ENCODE peak calls at places on chromosomes 6 and 20, in four cellular contexts. D is upper lobe of right lung; O is GM12865; G is activated effector memory CD4-positive, alpha-beta T cell treated with Interleukin-2 at 50 U/mL for 16 hours. J is an unnamed sample.

GRCh38 chr6:83592770-83593394 is 80.5 kb downstream of the PRSS35 start:
- DNase-seq in D (no peak), O (peak; percentile 74), G (no peak), J (no peak)

GRCh38 chr6:45930419-45931059 is 85.1 kb downstream of the CLIC5 start:
- DNase-seq in D (peak; percentile 74), O (peak; percentile 57), G (peak; percentile 39), J (peak; percentile 29)

GRCh38 chr6:117446851-117447250 is 21.1 kb upstream of the ROS1 start:
- DNase-seq in D (no peak), O (no peak), G (no peak), J (no peak)

GRCh38 chr6:138372711-138373463 is 4.8 kb upstream of the SMIM28 start:
- DNase-seq in D (no peak), O (no peak), G (no peak), J (no peak)

GRCh38 chr6:138454976-138455706 is 44.2 kb downstream of the NHSL1 start:
- DNase-seq in D (peak; percentile 81), O (peak; percentile 61), G (peak; percentile 62), J (peak; percentile 3)

GRCh38 chr6:16472349-16473069 is 234.1 kb downstream of the GMPR start:
- DNase-seq in D (no peak), O (peak; percentile 46), G (no peak), J (no peak)

GRCh38 chr20:43191946-43192847 is 2.5 kb upstream of the PTPRT start:
- DNase-seq in D (no peak), O (peak; percentile 15), G (no peak), J (no peak)

GRCh38 chr6:37131104-37131959 is 38.6 kb upstream of the PIM1 start:
- DNase-seq in D (peak; percentile 89), O (no peak), G (no peak), J (no peak)

GRCh38 chr6:74073429-74073828 is 377.4 kb downstream of the CD109 start:
- DNase-seq in D (no peak), O (no peak), G (no peak), J (no peak)

GRCh38 chr20:59948212-59948611 is 8.0 kb downstream of the FAM217B start:
- DNase-seq in D (no peak), O (no peak), G (no peak), J (no peak)

GRCh38 chr20:17904027-17904426 is 64.6 kb downstream of the SNX5 start:
- DNase-seq in D (no peak), O (peak; percentile 93), G (no peak), J (no peak)

GRCh38 chr6:24412294-24412693 is 9.6 kb downstream of the MRS2 start:
- DNase-seq in D (no peak), O (no peak), G (no peak), J (no peak)

GRCh38 chr6:142867355-142867801 is 77.6 kb downstream of the HIVEP2 start:
- DNase-seq in D (no peak), O (no peak), G (no peak), J (no peak)

GRCh38 chr6:153790881-153791473 is 248.1 kb upstream of the OPRM1 start:
- DNase-seq in D (no peak), O (peak; percentile 23), G (no peak), J (no peak)

GRCh38 chr6:134015719-134016557 is 36.5 kb downstream of the SLC2A12 start:
- DNase-seq in D (no peak), O (no peak), G (no peak), J (no peak)

GRCh38 chr20:22216984-22217383 is 367.4 kb downstream of the FOXA2 start:
- DNase-seq in D (no peak), O (no peak), G (no peak), J (no peak)

GRCh38 chr20:50320910-50321796 is 130.5 kb downstream of the CEBPB start:
- DNase-seq in D (peak; percentile 96), O (peak; percentile 28), G (no peak), J (no peak)

J was measured in activated gamma-delta T cell treated with anti-CD3 and anti-CD28 coated beads, Interleukin-2, amount 50 U/mL, for 16 hours.